ENCODE peak calls at places on chromosomes 6 and 20, in six cellular contexts. G, H, R, M, V and N are unnamed samples.

GRCh38 chr6:108883172-108883571 is 35.0 kb downstream of the ARMC2 start:
- DNase-seq in M (no peak), V (no peak), R (no peak), G (no peak), H (no peak), N (no peak)

GRCh38 chr20:32536861-32537656 is 48.1 kb downstream of the NOL4L start:
- DNase-seq in R (peak), M (peak), G (no peak), H (peak), V (no peak), N (no peak)

GRCh38 chr6:19852090-19852457 is 14.9 kb downstream of the ID4 start:
- DNase-seq in M (no peak), G (no peak), R (no peak), H (no peak), V (no peak), N (no peak)

GRCh38 chr6:149766156-149766768 is 16.7 kb downstream of the PCMT1 start:
- DNase-seq in M (no peak), V (peak), R (no peak), H (no peak), G (no peak), N (no peak)

GRCh38 chr6:27892596-27893058 is 19.6 kb downstream of the OR2B2 start:
- DNase-seq in M (no peak), V (peak), H (no peak), G (no peak), R (no peak), N (no peak)

GRCh38 chr6:29762051-29762450 is 38.8 kb downstream of the HLA-F start:
- DNase-seq in H (no peak), V (no peak), M (no peak), G (no peak), R (no peak), N (no peak)

GRCh38 chr6:125810435-125810834 is 19.7 kb downstream of the NCOA7 start:
- DNase-seq in V (no peak), R (no peak), H (peak), G (no peak), M (no peak), N (no peak)

GRCh38 chr6:129749749-129750120 is 39.8 kb upstream of the ARHGAP18 start:
- DNase-seq in M (no peak), H (no peak), R (no peak), V (peak), G (no peak), N (no peak)

GRCh38 chr6:147122823-147123222 is 81.4 kb upstream of the STXBP5 start:
- DNase-seq in H (no peak), R (no peak), G (no peak), V (no peak), M (no peak), N (no peak)

GRCh38 chr20:48897298-48898044 is 24.0 kb upstream of the ARFGEF2 start:
- DNase-seq in R (no peak), H (peak), G (no peak), M (peak), V (peak), N (no peak)

GRCh38 chr20:63027425-63028389 is 20.9 kb upstream of the BHLHE23 start:
- DNase-seq in R (peak), G (no peak), M (no peak), H (peak), V (no peak), N (no peak)

GRCh38 chr6:107361568-107362270 is 97.6 kb downstream of the PDSS2 start:
- DNase-seq in H (no peak), R (no peak), G (no peak), M (no peak), V (peak), N (no peak)

GRCh38 chr6:21587925-21588811 is 5.4 kb upstream of the SOX4 start:
- DNase-seq in M (peak), H (peak), V (peak), G (peak), R (peak), N (no peak)

GRCh38 chr6:128280960-128281359 is 239.4 kb downstream of the PTPRK start:
- DNase-seq in V (no peak), H (no peak), M (no peak), G (no peak), R (no peak), N (no peak)

GRCh38 chr6:136762022-136762975 is 30.0 kb downstream of the MAP3K5 start:
- DNase-seq in V (no peak), H (no peak), R (no peak), M (no peak), G (no peak), N (no peak)

GRCh38 chr20:51446656-51447055 is 95.9 kb downstream of the NFATC2 start:
- DNase-seq in G (no peak), V (peak), M (peak), H (no peak), R (no peak), N (no peak)

GRCh38 chr6:15296735-15297134 is 50.9 kb downstream of the JARID2 start:
- DNase-seq in V (no peak), H (no peak), R (no peak), M (no peak), G (no peak), N (no peak)

GRCh38 chr20:57662313-57663240 is 42.4 kb upstream of the ZBP1 start:
- DNase-seq in M (no peak), G (peak), R (peak), H (no peak), V (no peak), N (no peak)

GRCh38 chr6:3740551-3741476 is 10.7 kb downstream of the PXDC1 start:
- DNase-seq in G (no peak), M (no peak), H (no peak), R (no peak), V (no peak), N (no peak)

GRCh38 chr6:150079604-150080003 is 10.7 kb upstream of the ULBP3 start:
- DNase-seq in R (no peak), G (peak), V (peak), H (no peak), M (no peak), N (no peak)

GRCh38 chr20:8223096-8223870 is 91.2 kb downstream of the PLCB1 start:
- DNase-seq in H (no peak), V (peak), G (no peak), M (no peak), R (no peak), N (no peak)

GRCh38 chr6:113763883-113764282 is 93.3 kb upstream of the MARCKS start:
- DNase-seq in M (peak), V (peak), G (no peak), R (no peak), H (no peak), N (no peak)

GRCh38 chr6:119575721-119576120 is 226.2 kb upstream of the MAN1A1 start:
- DNase-seq in M (no peak), R (no peak), V (peak), H (no peak), G (no peak), N (no peak)

GRCh38 chr6:3726421-3726820 is 25.1 kb downstream of the PXDC1 start:
- DNase-seq in V (no peak), M (no peak), R (no peak), G (no peak), H (no peak), N (no peak)

GRCh38 chr20:37565134-37565811 is 37.6 kb upstream of the BLCAP start:
- DNase-seq in H (peak), G (no peak), V (no peak), M (no peak), R (no peak), N (no peak)

GRCh38 chr6:139029470-139030210 is 1.1 kb downstream of the ABRACL start:
- DNase-seq in V (peak), H (peak), R (peak), M (peak), G (peak), N (peak)

GRCh38 chr20:61117725-61118124 is 134.3 kb upstream of the CDH4 start:
- DNase-seq in G (no peak), M (no peak), R (no peak), H (no peak), V (peak), N (no peak)

GRCh38 chr6:38796006-38796405 is 80.9 kb downstream of the DNAH8 start:
- DNase-seq in G (no peak), V (no peak), H (no peak), R (no peak), M (no peak), N (no peak)

GRCh38 chr6:155795173-155795796 is 339.6 kb upstream of the NOX3 start:
- DNase-seq in M (no peak), R (no peak), H (no peak), G (no peak), V (no peak), N (no peak)